ENCODE peak calls at places on chromosome 10, in four cellular contexts. W is HepG2, G is K562, M is H1. H is an unnamed sample.

GRCh38 chr10:114876602-114877300 is 55.2 kb downstream of the FHIP2A start:
- DNase-seq in M (peak), W (peak), G (peak), H (peak)

GRCh38 chr10:47457826-47458225 is 26.1 kb downstream of the ANXA8 start:
- DNase-seq in G (no peak), M (peak), W (no peak), H (no peak)

GRCh38 chr10:35633006-35633980 is 8.8 kb downstream of the FZD8 start:
- DNase-seq in W (no peak), G (no peak), M (no peak), H (no peak)

GRCh38 chr10:49369216-49370162 is 26.4 kb downstream of the DRGX start:
- DNase-seq in M (no peak), W (no peak), G (no peak), H (no peak)

GRCh38 chr10:81873932-81874816 is 820 bp upstream of the NRG3 start:
- DNase-seq in G (no peak), W (no peak), M (peak), H (no peak)

GRCh38 chr10:122445904-122446303 is 8.5 kb upstream of the ARMS2 start:
- DNase-seq in G (no peak), M (no peak), W (no peak), H (no peak)

GRCh38 chr10:130175074-130175473 is 38.9 kb downstream of the GLRX3 start:
- DNase-seq in M (no peak), G (no peak), W (no peak), H (no peak)

GRCh38 chr10:119450606-119451304 is 91.8 kb downstream of the RGS10 start:
- DNase-seq in W (no peak), G (no peak), M (no peak), H (no peak)

GRCh38 chr10:14016942-14017341 is 313.8 kb downstream of the FRMD4A start:
- DNase-seq in W (no peak), G (no peak), M (no peak), H (no peak)

GRCh38 chr10:30752481-30752881 is 122.9 kb upstream of the LYZL2 start:
- DNase-seq in W (no peak), M (no peak), G (peak), H (no peak)

GRCh38 chr10:74589226-74589673 is 237.2 kb upstream of the KAT6B start:
- DNase-seq in W (no peak), M (no peak), G (peak), H (no peak)

GRCh38 chr10:33719005-33719703 is 384.7 kb upstream of the NRP1 start:
- DNase-seq in W (no peak), M (no peak), G (no peak), H (no peak)

GRCh38 chr10:43890124-43890523 is 241.4 kb upstream of the ZNF32 start:
- DNase-seq in M (no peak), W (no peak), G (no peak), H (no peak)

GRCh38 chr10:69504576-69505250 is 53.4 kb downstream of the TSPAN15 start:
- DNase-seq in G (no peak), W (no peak), M (no peak), H (no peak)

GRCh38 chr10:113522460-113522859 is 30.4 kb upstream of the HABP2 start:
- DNase-seq in W (no peak), G (peak), M (no peak), H (peak)

GRCh38 chr10:113524120-113524519 is 28.7 kb upstream of the HABP2 start:
- DNase-seq in G (peak), W (peak), M (no peak), H (no peak)

GRCh38 chr10:113524539-113525490 is 28.0 kb upstream of the HABP2 start:
- DNase-seq in M (no peak), W (no peak), G (no peak), H (no peak)

GRCh38 chr10:113523071-113523470 is 29.8 kb upstream of the HABP2 start:
- DNase-seq in G (no peak), M (no peak), W (no peak), H (no peak)

DNA sequence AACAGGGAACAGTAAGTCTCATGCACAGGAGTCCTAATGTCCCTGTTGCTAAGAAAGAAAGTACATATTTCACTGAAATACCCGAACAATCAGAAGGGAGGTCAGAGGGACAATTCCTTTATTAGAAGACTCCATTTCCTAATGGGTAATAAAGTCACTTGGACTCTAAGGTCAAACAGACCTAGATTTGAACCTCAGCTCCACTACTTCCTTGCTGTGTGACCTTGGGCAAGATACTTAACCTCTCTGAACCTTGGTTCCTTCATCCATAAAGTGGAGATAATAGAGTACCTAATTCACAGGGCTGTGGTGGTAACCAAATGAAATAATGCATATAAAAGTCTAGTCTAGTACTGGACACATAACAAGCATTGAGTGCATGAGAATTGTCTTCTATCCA is 29.2 kb upstream of the HABP2 start:
- DNase-seq in M (no peak), W (no peak), G (no peak), H (no peak)
- TF ChIP-seq FOSL1 in M (no peak), W (no peak), G (no peak), H (no peak)

GRCh38 chr10:4532976-4533375 is 293.0 kb upstream of the AKR1E2 start:
- DNase-seq in M (no peak), W (no peak), G (no peak), H (no peak)
- TF ChIP-seq FOSL1 in M (no peak), W (no peak), G (no peak), H (no peak)

DNA sequence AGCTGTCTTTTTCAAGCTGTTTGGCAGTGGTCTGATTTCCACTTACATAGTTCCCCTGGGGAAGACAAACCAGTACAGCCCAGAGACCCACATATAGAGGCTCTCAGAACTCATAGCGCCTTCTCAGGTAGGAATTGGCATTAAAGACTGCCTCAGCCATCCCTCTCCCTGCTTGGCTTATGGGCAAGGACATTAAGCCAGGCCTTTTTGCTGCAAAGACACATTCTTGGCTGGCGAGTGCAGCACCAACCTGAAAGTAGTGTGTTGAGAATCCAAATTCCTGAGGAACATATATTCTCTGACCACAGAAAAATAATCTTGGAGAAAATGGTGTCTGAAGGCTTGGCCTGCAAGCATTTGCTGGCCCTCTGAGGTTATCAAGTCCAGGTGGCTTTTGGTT is 39.2 kb upstream of the HPS1 start:
- DNase-seq in G (no peak), W (no peak), M (no peak), H (no peak)
- TF ChIP-seq FOSL1 in G (no peak), W (no peak), M (no peak), H (no peak)

GRCh38 chr10:20593649-20594048 is 303.5 kb downstream of the NEBL start:
- DNase-seq in W (no peak), M (no peak), G (no peak), H (no peak)
- TF ChIP-seq FOSL1 in W (no peak), M (no peak), G (no peak), H (no peak)

GRCh38 chr10:124224331-124225028 is 131.1 kb upstream of the CHST15 start:
- DNase-seq in W (no peak), G (no peak), M (no peak), H (no peak)

GRCh38 chr10:124225468-124226270 is 132.3 kb upstream of the CHST15 start:
- DNase-seq in G (no peak), M (no peak), W (no peak), H (no peak)

GRCh38 chr10:124226271-124226911 is 133.0 kb upstream of the CHST15 start:
- DNase-seq in G (no peak), W (no peak), M (no peak), H (no peak)

GRCh38 chr10:124223711-124224085 is 130.3 kb upstream of the CHST15 start:
- DNase-seq in M (no peak), G (no peak), W (no peak), H (no peak)

DNA sequence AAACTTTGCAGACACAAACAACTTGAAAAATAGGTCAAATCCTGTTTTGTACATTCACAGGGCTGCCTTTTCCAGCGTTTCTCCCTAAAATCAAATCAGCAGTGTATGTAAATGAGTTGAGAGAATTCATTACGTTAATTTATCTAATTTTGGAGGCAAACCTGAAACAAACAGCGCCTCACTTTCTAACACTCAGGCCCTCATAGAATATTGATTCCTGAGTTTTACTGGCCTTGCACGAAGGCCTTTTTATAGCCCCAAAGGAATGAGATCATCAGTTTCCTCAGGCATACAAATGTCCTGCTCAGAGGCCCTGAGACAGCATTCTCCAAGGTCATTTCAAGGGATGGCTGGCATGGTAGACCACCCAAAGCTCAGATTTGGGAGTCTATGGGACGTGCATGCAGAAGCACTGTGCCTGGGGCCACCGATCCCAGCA is 131.7 kb upstream of the CHST15 start:
- DNase-seq in W (no peak), M (no peak), G (no peak), H (no peak)
- TF ChIP-seq FOSL1 in W (no peak), M (no peak), G (no peak), H (no peak)

GRCh38 chr10:86598151-86598550 is 56.2 kb upstream of the OPN4 start:
- DNase-seq in W (no peak), G (no peak), M (peak), H (no peak)

GRCh38 chr10:86597306-86597705 is 57.0 kb upstream of the OPN4 start:
- DNase-seq in M (peak), W (no peak), G (no peak), H (no peak)

GRCh38 chr10:86600296-86600695 is 54.1 kb upstream of the OPN4 start:
- DNase-seq in G (no peak), W (no peak), M (peak), H (no peak)

GRCh38 chr10:86599729-86600128 is 54.6 kb upstream of the OPN4 start:
- DNase-seq in G (peak), M (peak), W (no peak), H (no peak)

GRCh38 chr10:86599041-86599440 is 55.3 kb upstream of the OPN4 start:
- DNase-seq in G (no peak), W (no peak), M (peak), H (no peak)
- TF ChIP-seq FOSL1 in G (no peak), W (no peak), M (no peak), H (no peak)

DNA sequence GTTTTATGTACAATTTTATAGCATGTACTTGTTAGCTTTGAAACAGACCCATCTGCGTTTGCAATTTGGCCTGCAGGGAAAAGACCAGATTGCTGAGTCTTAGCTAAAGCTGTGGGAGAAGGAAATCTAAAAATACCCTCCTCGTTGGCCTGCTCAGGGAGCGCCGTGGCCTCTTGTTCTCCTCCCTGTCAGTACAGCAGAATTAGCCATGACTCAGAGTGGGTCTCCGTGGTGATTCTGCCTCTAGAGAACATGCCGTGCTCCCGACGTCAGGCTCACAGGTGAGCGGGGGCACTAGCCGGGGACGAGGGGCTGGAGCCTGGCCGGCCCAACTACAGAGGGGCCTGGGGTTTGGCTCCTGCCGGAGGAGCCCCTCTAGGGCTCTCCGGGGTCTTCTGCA is 98.8 kb downstream of the LHPP start:
- DNase-seq in M (no peak), W (no peak), G (no peak), H (no peak)
- TF ChIP-seq FOSL1 in M (no peak), W (no peak), G (no peak), H (no peak)